ENCODE peak calls at places on chromosome 9, in seven cellular contexts. O is H54, I is NT2/D1, G is erythroblast, F is prostate gland, P is right atrium auricular region, M is adipocyte. X is an unnamed sample.

GRCh38 chr9:93118863-93119702 is 15.0 kb downstream of the NINJ1 start:
- DNase-seq in F (no peak), O (no peak), P (no peak), M (no peak), G (no peak), I (no peak), X (no peak)

GRCh38 chr9:83598487-83598886 is 24.5 kb upstream of the IDNK start:
- DNase-seq in I (no peak), F (no peak), M (peak), G (no peak), P (no peak), O (no peak), X (no peak)

GRCh38 chr9:95189230-95190098 is 128.0 kb downstream of the FANCC start:
- DNase-seq in P (peak), G (no peak), O (no peak), M (peak), I (no peak), F (no peak), X (no peak)

GRCh38 chr9:92077868-92078267 is 37.3 kb downstream of the SPTLC1 start:
- DNase-seq in I (no peak), O (no peak), F (no peak), G (no peak), P (no peak), M (no peak), X (no peak)

GRCh38 chr9:38141751-38142150 is 72.7 kb upstream of the SHB start:
- DNase-seq in G (no peak), F (no peak), M (peak), P (no peak), I (no peak), O (peak), X (no peak)

GRCh38 chr9:34986541-34987047 is 3.0 kb upstream of the DNAJB5 start:
- DNase-seq in P (no peak), O (no peak), I (no peak), G (no peak), M (no peak), F (no peak), X (no peak)

GRCh38 chr9:79686381-79687130 is 114.8 kb downstream of the TLE4 start:
- DNase-seq in I (no peak), M (peak), G (no peak), P (no peak), F (no peak), O (peak), X (no peak)

GRCh38 chr9:893843-894420 is 52.4 kb downstream of the DMRT1 start:
- DNase-seq in I (peak), G (peak), O (peak), P (no peak), F (peak), M (peak), X (no peak)

GRCh38 chr9:113668057-113668456 is 204.5 kb downstream of the RGS3 start:
- DNase-seq in M (peak), I (no peak), F (no peak), G (no peak), O (no peak), P (no peak), X (no peak)

GRCh38 chr9:136881691-136882108 is 4.6 kb upstream of the TRAF2 start:
- DNase-seq in F (no peak), I (no peak), M (peak), O (peak), P (no peak), G (no peak), X (no peak)